ENCODE peak calls at places on chromosomes 12 and 14, in four cellular contexts. One of them, this sample, is unnamed.

GRCh38 chr14:88870777-88871176 is 46.3 kb downstream of the TTC8 start:
- DNase-seq in SK-N-SH: no peak
- DNase-seq in GM23248: no peak
- DNase-seq in OCI-LY7: no peak
- DNase-seq in this sample: no peak

GRCh38 chr14:93105362-93105761 is 10.4 kb downstream of the ITPK1 start:
- DNase-seq in SK-N-SH: no peak
- DNase-seq in GM23248: peak
- DNase-seq in OCI-LY7: no peak
- DNase-seq in this sample: peak

GRCh38 chr14:65804752-65805473 is 392.4 kb downstream of the FUT8 start:
- DNase-seq in SK-N-SH: no peak
- DNase-seq in GM23248: no peak
- DNase-seq in OCI-LY7: no peak
- DNase-seq in this sample: no peak

GRCh38 chr12:65170245-65170881 is 980 bp downstream of the LEMD3 start:
- DNase-seq in SK-N-SH: peak
- DNase-seq in GM23248: peak
- DNase-seq in OCI-LY7: peak
- DNase-seq in this sample: peak

GRCh38 chr12:74725154-74725553 is 187.5 kb downstream of the ATXN7L3B start:
- DNase-seq in SK-N-SH: no peak
- DNase-seq in GM23248: peak
- DNase-seq in OCI-LY7: no peak
- DNase-seq in this sample: peak

GRCh38 chr12:62799126-62799736 is 135.7 kb downstream of the PPM1H start:
- DNase-seq in SK-N-SH: peak
- DNase-seq in GM23248: peak
- DNase-seq in OCI-LY7: peak
- DNase-seq in this sample: peak

GRCh38 chr14:55265197-55265596 is 6.0 kb upstream of the FBXO34 start:
- DNase-seq in SK-N-SH: no peak
- DNase-seq in GM23248: no peak
- DNase-seq in OCI-LY7: peak
- DNase-seq in this sample: no peak

GRCh38 chr12:11765817-11766794 is 116.6 kb downstream of the ETV6 start:
- DNase-seq in SK-N-SH: no peak
- DNase-seq in GM23248: peak
- DNase-seq in OCI-LY7: no peak
- DNase-seq in this sample: no peak

GRCh38 chr14:91376547-91377477 is 40.8 kb downstream of the CCDC88C start:
- DNase-seq in SK-N-SH: peak
- DNase-seq in GM23248: no peak
- DNase-seq in OCI-LY7: peak
- DNase-seq in this sample: no peak

GRCh38 chr12:49985981-49986380 is 13.2 kb downstream of the AQP6 start:
- DNase-seq in SK-N-SH: no peak
- DNase-seq in GM23248: peak
- DNase-seq in OCI-LY7: no peak
- DNase-seq in this sample: no peak

GRCh38 chr12:116864371-116865160 is 16.7 kb downstream of the HRK start:
- DNase-seq in SK-N-SH: no peak
- DNase-seq in GM23248: peak
- DNase-seq in OCI-LY7: no peak
- DNase-seq in this sample: peak

GRCh38 chr14:50025073-50025472 is 91.3 kb downstream of the VCPKMT start:
- DNase-seq in SK-N-SH: no peak
- DNase-seq in GM23248: no peak
- DNase-seq in OCI-LY7: no peak
- DNase-seq in this sample: no peak

GRCh38 chr12:114272071-114272470 is 133.9 kb downstream of the TBX5 start:
- DNase-seq in SK-N-SH: no peak
- DNase-seq in GM23248: peak
- DNase-seq in OCI-LY7: no peak
- DNase-seq in this sample: no peak

GRCh38 chr12:107374136-107374535 is 280.8 kb upstream of the CRY1 start:
- DNase-seq in SK-N-SH: no peak
- DNase-seq in GM23248: no peak
- DNase-seq in OCI-LY7: peak
- DNase-seq in this sample: no peak

GRCh38 chr14:54219281-54220121 is 177.3 kb upstream of the CDKN3 start:
- DNase-seq in SK-N-SH: peak
- DNase-seq in GM23248: peak
- DNase-seq in OCI-LY7: no peak
- DNase-seq in this sample: no peak

GRCh38 chr14:28653521-28653920 is 113.1 kb upstream of the FOXG1 start:
- DNase-seq in SK-N-SH: no peak
- DNase-seq in GM23248: peak
- DNase-seq in OCI-LY7: no peak
- DNase-seq in this sample: peak

GRCh38 chr12:85273411-85274075 is 6.5 kb upstream of the ALX1 start:
- DNase-seq in SK-N-SH: no peak
- DNase-seq in GM23248: peak
- DNase-seq in OCI-LY7: no peak
- DNase-seq in this sample: no peak

GRCh38 chr14:50961606-50962259 is 17.4 kb upstream of the PYGL start:
- DNase-seq in SK-N-SH: peak
- DNase-seq in GM23248: peak
- DNase-seq in OCI-LY7: no peak
- DNase-seq in this sample: peak

GRCh38 chr14:99441918-99442317 is 38.7 kb downstream of the SETD3 start:
- DNase-seq in SK-N-SH: no peak
- DNase-seq in GM23248: no peak
- DNase-seq in OCI-LY7: no peak
- DNase-seq in this sample: no peak

GRCh38 chr14:99437706-99438105 is 43.0 kb downstream of the SETD3 start:
- DNase-seq in SK-N-SH: no peak
- DNase-seq in GM23248: no peak
- DNase-seq in OCI-LY7: no peak
- DNase-seq in this sample: no peak

GRCh38 chr14:99440278-99440677 is 40.4 kb downstream of the SETD3 start:
- DNase-seq in SK-N-SH: no peak
- DNase-seq in GM23248: no peak
- DNase-seq in OCI-LY7: no peak
- DNase-seq in this sample: no peak

GRCh38 chr14:99445916-99446315 is 34.7 kb downstream of the SETD3 start:
- DNase-seq in SK-N-SH: no peak
- DNase-seq in GM23248: peak
- DNase-seq in OCI-LY7: no peak
- DNase-seq in this sample: no peak

GRCh38 chr14:99441157-99441870 is 39.3 kb downstream of the SETD3 start:
- DNase-seq in SK-N-SH: peak
- DNase-seq in GM23248: no peak
- DNase-seq in OCI-LY7: no peak
- DNase-seq in this sample: peak
- TF ChIP-seq EZH2phosphoT487 in SK-N-SH: no peak
- TF ChIP-seq EZH2phosphoT487 in GM23248: no peak
- TF ChIP-seq EZH2phosphoT487 in OCI-LY7: no peak
- TF ChIP-seq EZH2phosphoT487 in this sample: no peak

DNA sequence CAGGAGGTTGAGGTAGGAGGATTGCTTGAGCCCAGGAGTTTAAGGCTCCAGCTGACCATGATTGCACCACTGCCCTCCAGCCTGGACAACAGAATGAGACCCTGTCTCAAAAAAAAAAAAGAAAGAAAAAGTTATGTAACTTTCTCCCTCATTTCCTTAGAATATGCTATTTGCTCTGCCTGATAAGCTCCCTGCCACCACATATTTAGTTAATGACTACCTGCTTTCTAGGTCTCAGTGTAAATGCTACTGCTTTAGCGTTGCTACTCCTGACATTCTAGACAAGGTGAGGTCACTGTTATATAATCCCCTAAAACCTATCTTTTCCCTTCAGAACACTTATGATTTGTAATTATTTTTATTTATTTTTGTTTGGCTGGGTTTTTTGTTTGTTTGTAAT is 86.3 kb upstream of the AMN1 start:
- DNase-seq in SK-N-SH: no peak
- DNase-seq in GM23248: no peak
- DNase-seq in OCI-LY7: no peak
- DNase-seq in this sample: no peak
- TF ChIP-seq EZH2phosphoT487 in SK-N-SH: no peak
- TF ChIP-seq EZH2phosphoT487 in GM23248: no peak
- TF ChIP-seq EZH2phosphoT487 in OCI-LY7: no peak
- TF ChIP-seq EZH2phosphoT487 in this sample: no peak

DNA sequence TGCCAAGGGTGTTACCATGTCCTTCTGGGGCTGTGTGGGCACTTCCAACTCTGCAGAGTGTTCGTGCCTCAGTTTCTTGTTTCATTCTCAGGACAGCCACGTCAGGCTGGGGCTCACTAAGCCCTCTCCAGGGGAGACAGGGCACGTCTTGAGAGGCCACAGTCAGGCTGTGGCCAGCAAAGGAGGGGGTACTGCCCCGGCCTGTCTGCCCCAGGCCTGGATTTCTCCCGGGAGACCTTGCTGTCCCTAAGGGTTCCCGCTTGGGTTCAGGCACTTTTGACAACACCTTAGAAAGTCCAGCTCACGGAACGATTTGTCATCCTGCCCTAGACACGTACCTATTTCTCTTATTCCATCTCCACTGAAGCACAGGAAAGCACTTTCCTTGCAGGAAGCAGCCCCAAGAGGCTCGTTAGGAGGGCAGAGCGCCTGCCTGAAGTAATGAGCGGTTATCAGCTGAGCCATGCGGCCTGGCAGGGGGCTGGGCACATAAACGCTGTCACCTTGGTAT is 290.4 kb upstream of the RTL1 start:
- DNase-seq in SK-N-SH: no peak
- DNase-seq in GM23248: no peak
- DNase-seq in OCI-LY7: no peak
- DNase-seq in this sample: no peak
- TF ChIP-seq EZH2phosphoT487 in SK-N-SH: no peak
- TF ChIP-seq EZH2phosphoT487 in GM23248: no peak
- TF ChIP-seq EZH2phosphoT487 in OCI-LY7: no peak
- TF ChIP-seq EZH2phosphoT487 in this sample: no peak

GRCh38 chr12:28191018-28191595 is 851 bp downstream of the CCDC91 start:
- DNase-seq in SK-N-SH: peak
- DNase-seq in GM23248: peak
- DNase-seq in OCI-LY7: peak
- DNase-seq in this sample: peak
- TF ChIP-seq EZH2phosphoT487 in SK-N-SH: no peak
- TF ChIP-seq EZH2phosphoT487 in GM23248: no peak
- TF ChIP-seq EZH2phosphoT487 in OCI-LY7: no peak
- TF ChIP-seq EZH2phosphoT487 in this sample: no peak

GRCh38 chr12:131950182-131950913 is 606 bp downstream of the EP400 start:
- DNase-seq in SK-N-SH: peak
- DNase-seq in GM23248: peak
- DNase-seq in OCI-LY7: peak
- DNase-seq in this sample: no peak
- TF ChIP-seq EZH2phosphoT487 in SK-N-SH: no peak
- TF ChIP-seq EZH2phosphoT487 in GM23248: no peak
- TF ChIP-seq EZH2phosphoT487 in OCI-LY7: no peak
- TF ChIP-seq EZH2phosphoT487 in this sample: no peak

GRCh38 chr14:80315681-80316080 is 104.4 kb upstream of the DIO2 start:
- DNase-seq in SK-N-SH: no peak
- DNase-seq in GM23248: peak
- DNase-seq in OCI-LY7: no peak
- DNase-seq in this sample: no peak
- TF ChIP-seq EZH2phosphoT487 in SK-N-SH: no peak
- TF ChIP-seq EZH2phosphoT487 in GM23248: no peak
- TF ChIP-seq EZH2phosphoT487 in OCI-LY7: no peak
- TF ChIP-seq EZH2phosphoT487 in this sample: no peak

DNA sequence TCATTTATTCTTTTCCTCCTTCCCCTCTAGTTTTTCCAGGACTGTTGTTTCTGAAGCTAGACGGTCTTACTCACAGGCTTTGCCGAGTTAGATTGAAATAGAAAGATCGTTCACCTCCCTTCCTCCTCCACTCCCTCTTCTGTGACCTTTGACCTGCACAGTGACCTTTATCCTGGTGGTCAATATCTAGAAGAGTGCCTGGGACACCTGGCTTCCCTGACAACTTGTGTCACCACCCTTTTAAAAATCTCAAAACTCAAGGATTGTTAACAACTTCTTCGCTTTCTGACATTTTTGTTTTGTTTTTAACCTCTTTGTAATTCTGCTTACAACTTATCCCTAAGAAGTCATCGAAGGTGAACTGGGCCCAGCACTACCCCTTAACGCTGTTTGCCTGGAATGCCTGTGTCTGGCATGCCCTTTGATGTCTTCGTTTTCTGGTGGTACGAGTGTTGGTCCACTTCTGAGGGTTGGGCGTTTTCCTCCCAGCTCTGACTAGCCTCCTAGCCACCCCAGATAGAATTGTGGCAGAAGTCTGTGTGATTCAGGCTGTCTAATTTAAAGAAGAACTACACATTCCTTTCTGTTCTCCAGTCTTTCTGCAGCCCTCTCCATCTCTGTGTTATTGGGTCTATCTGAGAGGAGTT is 2.8 kb upstream of the KRT75 start:
- DNase-seq in SK-N-SH: no peak
- DNase-seq in GM23248: no peak
- DNase-seq in OCI-LY7: no peak
- DNase-seq in this sample: no peak
- TF ChIP-seq EZH2phosphoT487 in SK-N-SH: no peak
- TF ChIP-seq EZH2phosphoT487 in GM23248: no peak
- TF ChIP-seq EZH2phosphoT487 in OCI-LY7: no peak
- TF ChIP-seq EZH2phosphoT487 in this sample: no peak

DNA sequence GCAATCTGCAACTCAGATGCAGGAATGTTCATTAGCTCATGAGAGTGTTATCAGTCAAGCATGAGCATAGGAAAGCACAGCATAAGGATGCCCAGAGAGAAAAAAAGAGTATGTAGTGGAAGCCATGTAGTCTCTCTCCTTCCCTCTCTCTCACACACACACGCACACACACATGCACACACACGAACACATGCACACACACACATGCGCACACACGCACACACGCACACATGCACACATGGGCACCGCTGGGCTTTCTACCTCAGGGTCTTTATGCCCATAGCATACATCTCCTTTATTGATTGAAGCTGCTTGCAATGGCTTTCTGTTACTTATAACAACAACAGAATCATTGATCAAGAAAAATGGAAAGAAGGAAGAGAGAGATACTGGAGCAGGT is 240.9 kb downstream of the ETNK1 start:
- DNase-seq in SK-N-SH: no peak
- DNase-seq in GM23248: no peak
- DNase-seq in OCI-LY7: no peak
- DNase-seq in this sample: no peak
- TF ChIP-seq EZH2phosphoT487 in SK-N-SH: no peak
- TF ChIP-seq EZH2phosphoT487 in GM23248: no peak
- TF ChIP-seq EZH2phosphoT487 in OCI-LY7: no peak
- TF ChIP-seq EZH2phosphoT487 in this sample: no peak

This sample was measured in PC-3.